ENCODE peak calls at places on chromosomes 4 and X, in nine cellular contexts. B is activated CD8-positive, alpha-beta memory T cell treated with anti-CD3 and anti-CD28 coated beads, Interleukin-2, amount 50 U/mL, for 48 hours; U is hypothalamus; M is neural progenitor cell; J is endothelial cell; T is stimulated activated CD4-positive, alpha-beta T cell treated with anti-CD3 and anti-CD28 coated beads, Interleukin-2, amount 100 ng/mL, for 4 hours; F is A172; Z is head of caudate nucleus; A is progenitor cell of endocrine pancreas. V is an unnamed sample.

GRCh38 chrX:1190596-1191145 is 21.8 kb downstream of the CRLF2 start:
- DNase-seq in B (peak; percentile 30), U (no peak), M (no peak), J (no peak), T (no peak), F (no peak), Z (no peak), A (no peak), V (no peak)

GRCh38 chr4:139229534-139230039 is 50.4 kb downstream of the MGARP start:
- DNase-seq in B (no peak), U (no peak), M (peak; percentile 40), J (no peak), T (no peak), F (peak; percentile 56), Z (no peak), A (no peak), V (peak; percentile 49)

GRCh38 chrX:97389761-97390192 is 506.1 kb downstream of the RPA4 start:
- DNase-seq in B (no peak), U (no peak), M (no peak), J (no peak), T (no peak), F (peak; percentile 48), Z (no peak), A (no peak), V (no peak)

GRCh38 chrX:130539721-130540321 is 138.0 kb downstream of the RBMX2 start:
- DNase-seq in B (peak; percentile 54), U (peak; percentile 27), M (peak; percentile 61), J (peak; percentile 28), T (no peak), F (peak; percentile 0), Z (peak; percentile 42), A (peak; percentile 25), V (peak; percentile 46)

GRCh38 chr4:8148159-8148558 is 10.5 kb downstream of the ABLIM2 start:
- DNase-seq in B (no peak), U (no peak), M (no peak), J (no peak), T (no peak), F (no peak), Z (no peak), A (no peak), V (no peak)

GRCh38 chrX:44871114-44871645 is 1.8 kb upstream of the KDM6A start:
- DNase-seq in B (no peak), U (peak; percentile 0), M (peak; percentile 39), J (no peak), T (no peak), F (no peak), Z (no peak), A (no peak), V (peak; percentile 24)

GRCh38 chrX:2387614-2388239 is 113.0 kb downstream of the DHRSX start:
- DNase-seq in B (no peak), U (no peak), M (no peak), J (no peak), T (no peak), F (peak; percentile 51), Z (no peak), A (no peak), V (no peak)

GRCh38 chrX:110241816-110242215 is 76.1 kb downstream of the AMMECR1 start:
- DNase-seq in B (no peak), U (no peak), M (no peak), J (no peak), T (no peak), F (no peak), Z (no peak), A (no peak), V (no peak)

GRCh38 chr4:100510551-100510950 is 7.3 kb downstream of the EMCN start:
- DNase-seq in B (no peak), U (no peak), M (no peak), J (no peak), T (no peak), F (peak; percentile 49), Z (no peak), A (no peak), V (no peak)

GRCh38 chr4:187995322-187996207 is at the start of gene ZFP42:
- DNase-seq in B (no peak), U (no peak), M (peak; percentile 69), J (no peak), T (no peak), F (no peak), Z (no peak), A (no peak), V (no peak)

GRCh38 chr4:122783301-122784215 is 43.1 kb upstream of the FGF2 start:
- DNase-seq in B (no peak), U (peak; percentile 17), M (peak; percentile 77), J (peak; percentile 26), T (no peak), F (peak; percentile 98), Z (no peak), A (no peak), V (peak; percentile 51)

GRCh38 chr4:91984466-91984865 is 319.3 kb upstream of the GRID2 start:
- DNase-seq in B (no peak), U (no peak), M (no peak), J (no peak), T (no peak), F (peak; percentile 59), Z (no peak), A (no peak), V (no peak)

GRCh38 chr4:721261-722171 is 15.9 kb downstream of the PCGF3 start:
- DNase-seq in B (no peak), U (peak; percentile 21), M (no peak), J (no peak), T (no peak), F (no peak), Z (no peak), A (no peak), V (no peak)

GRCh38 chrX:153477901-153478300 is 7.5 kb upstream of the HAUS7 start:
- DNase-seq in B (no peak), U (no peak), M (no peak), J (no peak), T (no peak), F (no peak), Z (no peak), A (no peak), V (no peak)

GRCh38 chr4:71677568-71677967 is 106.3 kb downstream of the GC start:
- DNase-seq in B (no peak), U (no peak), M (no peak), J (no peak), T (no peak), F (no peak), Z (no peak), A (no peak), V (no peak)

GRCh38 chrX:110108381-110108796 is 105.5 kb downstream of the TMEM164 start:
- DNase-seq in B (no peak), U (no peak), M (no peak), J (no peak), T (no peak), F (no peak), Z (no peak), A (no peak), V (no peak)

GRCh38 chr4:53545942-53546581 is 45.2 kb downstream of the LNX1 start:
- DNase-seq in B (no peak), U (no peak), M (no peak), J (no peak), T (no peak), F (no peak), Z (no peak), A (no peak), V (no peak)

GRCh38 chr4:26176621-26177121 is 144.1 kb upstream of the RBPJ start:
- DNase-seq in B (no peak), U (no peak), M (peak; percentile 1), J (no peak), T (no peak), F (no peak), Z (no peak), A (no peak), V (no peak)

GRCh38 chr4:40763228-40763716 is 13.5 kb downstream of the NSUN7 start:
- DNase-seq in B (no peak), U (no peak), M (no peak), J (no peak), T (no peak), F (no peak), Z (no peak), A (no peak), V (no peak)

GRCh38 chrX:103556941-103557340 is 28.4 kb upstream of the TCEAL4 start:
- DNase-seq in B (no peak), U (no peak), M (no peak), J (no peak), T (no peak), F (no peak), Z (no peak), A (no peak), V (no peak)

GRCh38 chr4:66034671-66035070 is 364.4 kb upstream of the EPHA5 start:
- DNase-seq in B (no peak), U (no peak), M (no peak), J (no peak), T (no peak), F (no peak), Z (no peak), A (no peak), V (peak; percentile 4)

GRCh38 chr4:2285665-2286381 is 23.9 kb upstream of the MXD4 start:
- DNase-seq in B (no peak), U (no peak), M (no peak), J (no peak), T (no peak), F (no peak), Z (peak; percentile 3), A (no peak), V (no peak)

GRCh38 chrX:11341274-11342256 is 48.4 kb downstream of the AMELX start:
- DNase-seq in B (no peak), U (no peak), M (no peak), J (no peak), T (peak; percentile 3), F (peak; percentile 51), Z (no peak), A (no peak), V (no peak)